ENCODE peak calls at places on chromosomes 13 and 19, in eight cellular contexts. S, W, G, A, F, V, I and J are unnamed samples.

GRCh38 chr13:104553156-104553555 is 1486.9 kb upstream of the SLC10A2 start:
- DNase-seq in S (no peak), W (peak; percentile 1), G (no peak), A (no peak), F (no peak), V (no peak), I (no peak), J (no peak)

GRCh38 chr13:41590643-41591042 is 133.3 kb downstream of the RGCC start:
- DNase-seq in S (no peak), W (no peak), G (no peak), A (no peak), F (no peak), V (no peak), I (peak; percentile 44), J (no peak)

GRCh38 chr13:37602743-37603381 is 4.3 kb upstream of the POSTN start:
- DNase-seq in S (no peak), W (peak; percentile 47), G (no peak), A (no peak), F (no peak), V (no peak), I (peak; percentile 5), J (no peak)

GRCh38 chr13:46684287-46685001 is 112.5 kb downstream of the ESD start:
- DNase-seq in S (no peak), W (no peak), G (no peak), A (no peak), F (no peak), V (no peak), I (no peak), J (no peak)

GRCh38 chr13:60331249-60332012 is 65.6 kb upstream of the TDRD3 start:
- DNase-seq in S (no peak), W (no peak), G (no peak), A (no peak), F (no peak), V (no peak), I (no peak), J (no peak)

GRCh38 chr13:43348397-43348796 is 325.0 kb downstream of the DNAJC15 start:
- DNase-seq in S (no peak), W (peak; percentile 62), G (no peak), A (no peak), F (no peak), V (no peak), I (peak; percentile 52), J (no peak)

GRCh38 chr13:65540064-65540635 is 1690.0 kb downstream of the PCDH9 start:
- DNase-seq in S (no peak), W (no peak), G (no peak), A (no peak), F (no peak), V (no peak), I (no peak), J (no peak)

GRCh38 chr19:7505682-7506384 is 10.1 kb upstream of the ZNF358 start:
- DNase-seq in S (no peak), W (no peak), G (peak; percentile 88), A (no peak), F (no peak), V (peak; percentile 51), I (peak; percentile 81), J (peak; percentile 45)

GRCh38 chr19:15195987-15196682 is 4.7 kb downstream of the NOTCH3 start:
- DNase-seq in S (no peak), W (no peak), G (peak; percentile 97), A (peak; percentile 73), F (peak; percentile 73), V (peak; percentile 50), I (peak; percentile 89), J (no peak)

GRCh38 chr13:49441846-49442245 is 2.0 kb downstream of the CAB39L start:
- DNase-seq in S (no peak), W (peak; percentile 85), G (no peak), A (no peak), F (no peak), V (no peak), I (no peak), J (no peak)

GRCh38 chr19:45630463-45630862 is 8.7 kb downstream of the EML2 start:
- DNase-seq in S (no peak), W (peak; percentile 96), G (no peak), A (peak; percentile 67), F (no peak), V (no peak), I (peak; percentile 93), J (no peak)

GRCh38 chr19:3034845-3035541 is 5.9 kb upstream of the TLE2 start:
- DNase-seq in S (peak; percentile 40), W (peak; percentile 35), G (no peak), A (no peak), F (no peak), V (no peak), I (no peak), J (no peak)

GRCh38 chr13:93547886-93548285 is 321.3 kb downstream of the GPC6 start:
- DNase-seq in S (no peak), W (no peak), G (no peak), A (no peak), F (no peak), V (no peak), I (no peak), J (no peak)

GRCh38 chr13:23679214-23679613 is 109.0 kb downstream of the TNFRSF19 start:
- DNase-seq in S (no peak), W (peak; percentile 90), G (no peak), A (no peak), F (no peak), V (no peak), I (peak; percentile 30), J (no peak)

GRCh38 chr13:93147946-93148345 is 78.7 kb upstream of the GPC6 start:
- DNase-seq in S (no peak), W (no peak), G (no peak), A (no peak), F (no peak), V (no peak), I (no peak), J (no peak)

GRCh38 chr19:14871619-14872230 is 14.2 kb downstream of the OR7A17 start:
- DNase-seq in S (no peak), W (peak; percentile 11), G (no peak), A (peak; percentile 22), F (no peak), V (no peak), I (peak; percentile 38), J (no peak)

GRCh38 chr13:114069376-114070097 is 62.9 kb downstream of the RASA3 start:
- DNase-seq in S (no peak), W (no peak), G (no peak), A (no peak), F (no peak), V (no peak), I (no peak), J (no peak)

GRCh38 chr13:109843695-109844094 is 57.3 kb upstream of the IRS2 start:
- DNase-seq in S (no peak), W (no peak), G (no peak), A (no peak), F (no peak), V (peak; percentile 90), I (no peak), J (no peak)

GRCh38 chr13:21676611-21677021 is 5.7 kb downstream of the FGF9 start:
- DNase-seq in S (no peak), W (no peak), G (peak; percentile 77), A (no peak), F (no peak), V (no peak), I (no peak), J (no peak)

GRCh38 chr13:26132756-26133155 is 80.9 kb upstream of the SHISA2 start:
- DNase-seq in S (no peak), W (peak; percentile 13), G (no peak), A (no peak), F (no peak), V (peak; percentile 27), I (peak; percentile 3), J (no peak)

GRCh38 chr19:16771618-16772017 is 52.0 kb downstream of the NWD1 start:
- DNase-seq in S (peak; percentile 80), W (peak; percentile 78), G (peak; percentile 90), A (peak; percentile 79), F (peak; percentile 79), V (peak; percentile 96), I (peak; percentile 87), J (peak; percentile 91)

GRCh38 chr19:47540748-47541147 is 25.9 kb upstream of the NAPA start:
- DNase-seq in S (no peak), W (peak; percentile 51), G (peak; percentile 36), A (no peak), F (no peak), V (no peak), I (no peak), J (no peak)

GRCh38 chr19:42189133-42189532 is 28.3 kb downstream of the DEDD2 start:
- DNase-seq in S (no peak), W (no peak), G (no peak), A (no peak), F (no peak), V (no peak), I (no peak), J (no peak)

GRCh38 chr13:90696254-90696653 is 651.2 kb upstream of the MIR17HG start:
- DNase-seq in S (no peak), W (peak; percentile 7), G (no peak), A (no peak), F (no peak), V (no peak), I (peak; percentile 15), J (no peak)

GRCh38 chr19:771332-771785 is 20.4 kb downstream of the MISP start:
- DNase-seq in S (no peak), W (peak; percentile 43), G (no peak), A (peak; percentile 55), F (no peak), V (no peak), I (peak; percentile 38), J (peak; percentile 43)
- TF ChIP-seq CTCF in S (peak; percentile 49), W (peak; percentile 57), G (no peak), A (peak; percentile 77), F (no peak), V (peak; percentile 31), I (no peak), J (peak; percentile 63)

GRCh38 chr13:27868639-27869435 is 51.0 kb upstream of the PDX1 start:
- DNase-seq in S (no peak), W (peak; percentile 5), G (no peak), A (peak; percentile 7), F (no peak), V (no peak), I (peak; percentile 20), J (no peak)
- TF ChIP-seq CTCF in S (peak; percentile 29), W (peak; percentile 55), G (peak; percentile 24), A (peak; percentile 52), F (no peak), V (peak; percentile 51), I (peak; percentile 40), J (peak; percentile 72)

GRCh38 chr13:45464141-45464686 is 525 bp upstream of the COG3 start:
- DNase-seq in S (peak; percentile 7), W (no peak), G (no peak), A (no peak), F (no peak), V (peak; percentile 16), I (no peak), J (no peak)

GRCh38 chr13:45468676-45469075 is 3.9 kb downstream of the COG3 start:
- DNase-seq in S (no peak), W (no peak), G (no peak), A (no peak), F (no peak), V (no peak), I (no peak), J (no peak)

GRCh38 chr13:45466359-45466758 is 1.6 kb downstream of the COG3 start:
- DNase-seq in S (no peak), W (no peak), G (no peak), A (no peak), F (no peak), V (no peak), I (no peak), J (no peak)

GRCh38 chr13:45464687-45465453 is at the start of gene COG3:
- DNase-seq in S (peak; percentile 95), W (peak; percentile 97), G (peak; percentile 92), A (peak; percentile 95), F (peak; percentile 95), V (peak; percentile 97), I (peak; percentile 98), J (peak; percentile 82)
- TF ChIP-seq CTCF in S (no peak), W (peak; percentile 37), G (no peak), A (peak; percentile 43), F (no peak), V (no peak), I (peak; percentile 3), J (peak; percentile 13)

GRCh38 chr19:55447421-55448174 is 4.5 kb upstream of the SHISA7 start:
- DNase-seq in S (no peak), W (peak; percentile 15), G (no peak), A (no peak), F (peak; percentile 27), V (no peak), I (peak; percentile 67), J (no peak)
- TF ChIP-seq CTCF in S (no peak), W (no peak), G (no peak), A (no peak), F (no peak), V (no peak), I (no peak), J (no peak)